ENCODE peak calls at places on chromosomes 2 and 18, in six cellular contexts. One of them, this sample, is unnamed.

GRCh38 chr18:62996552-62996951 is 281.2 kb downstream of the PHLPP1 start:
- DNase-seq in HepG2: no peak
- DNase-seq in heart left ventricle: no peak
- DNase-seq in endothelial cell of umbilical vein: no peak
- DNase-seq in colonic mucosa: no peak
- DNase-seq in adrenal gland: no peak
- DNase-seq in this sample: no peak

GRCh38 chr2:238379096-238379810 is 47.5 kb upstream of the ASB1 start:
- DNase-seq in colonic mucosa: no peak
- DNase-seq in adrenal gland: no peak
- DNase-seq in heart left ventricle: no peak
- DNase-seq in HepG2: no peak
- DNase-seq in endothelial cell of umbilical vein: peak; percentile 62
- DNase-seq in this sample: no peak

GRCh38 chr2:31606511-31606910 is 25.8 kb upstream of the SRD5A2 start:
- DNase-seq in endothelial cell of umbilical vein: no peak
- DNase-seq in HepG2: no peak
- DNase-seq in heart left ventricle: no peak
- DNase-seq in adrenal gland: no peak
- DNase-seq in colonic mucosa: no peak
- DNase-seq in this sample: no peak

GRCh38 chr2:88811238-88811637 is 119.8 kb downstream of the RPIA start:
- DNase-seq in adrenal gland: no peak
- DNase-seq in colonic mucosa: no peak
- DNase-seq in HepG2: no peak
- DNase-seq in endothelial cell of umbilical vein: no peak
- DNase-seq in heart left ventricle: no peak
- DNase-seq in this sample: no peak

GRCh38 chr18:61569176-61569892 is 236.1 kb downstream of the CDH20 start:
- DNase-seq in endothelial cell of umbilical vein: peak; percentile 59
- DNase-seq in HepG2: no peak
- DNase-seq in adrenal gland: peak; percentile 74
- DNase-seq in colonic mucosa: no peak
- DNase-seq in heart left ventricle: peak; percentile 52
- DNase-seq in this sample: peak; percentile 72

GRCh38 chr2:317501-318424 is 29.9 kb upstream of the ALKAL2 start:
- DNase-seq in endothelial cell of umbilical vein: no peak
- DNase-seq in colonic mucosa: no peak
- DNase-seq in heart left ventricle: no peak
- DNase-seq in HepG2: no peak
- DNase-seq in adrenal gland: no peak
- DNase-seq in this sample: no peak

GRCh38 chr18:69725855-69726508 is 221.7 kb downstream of the CD226 start:
- DNase-seq in HepG2: peak; percentile 23
- DNase-seq in endothelial cell of umbilical vein: no peak
- DNase-seq in adrenal gland: no peak
- DNase-seq in colonic mucosa: no peak
- DNase-seq in heart left ventricle: no peak
- DNase-seq in this sample: no peak

GRCh38 chr18:76482267-76482666 is 12.8 kb downstream of the ZNF516 start:
- DNase-seq in endothelial cell of umbilical vein: no peak
- DNase-seq in HepG2: no peak
- DNase-seq in adrenal gland: no peak
- DNase-seq in colonic mucosa: no peak
- DNase-seq in heart left ventricle: no peak
- DNase-seq in this sample: no peak

GRCh38 chr2:195820373-195820772 is 163.3 kb downstream of the SLC39A10 start:
- DNase-seq in endothelial cell of umbilical vein: peak; percentile 39
- DNase-seq in adrenal gland: no peak
- DNase-seq in colonic mucosa: no peak
- DNase-seq in heart left ventricle: no peak
- DNase-seq in HepG2: no peak
- DNase-seq in this sample: no peak

GRCh38 chr2:46644690-46645385 is 165.5 kb downstream of the TMEM247 start:
- DNase-seq in heart left ventricle: no peak
- DNase-seq in adrenal gland: no peak
- DNase-seq in HepG2: no peak
- DNase-seq in endothelial cell of umbilical vein: peak; percentile 51
- DNase-seq in colonic mucosa: no peak
- DNase-seq in this sample: no peak

GRCh38 chr2:62663920-62664319 is 41.6 kb upstream of the EHBP1 start:
- DNase-seq in HepG2: no peak
- DNase-seq in endothelial cell of umbilical vein: no peak
- DNase-seq in colonic mucosa: no peak
- DNase-seq in adrenal gland: no peak
- DNase-seq in heart left ventricle: no peak
- DNase-seq in this sample: no peak

GRCh38 chr18:37684590-37684989 is 119.0 kb upstream of the CELF4 start:
- DNase-seq in endothelial cell of umbilical vein: no peak
- DNase-seq in adrenal gland: no peak
- DNase-seq in HepG2: no peak
- DNase-seq in heart left ventricle: no peak
- DNase-seq in colonic mucosa: no peak
- DNase-seq in this sample: no peak

GRCh38 chr2:191051177-191051576 is 37.2 kb upstream of the STAT1 start:
- DNase-seq in heart left ventricle: no peak
- DNase-seq in endothelial cell of umbilical vein: no peak
- DNase-seq in colonic mucosa: no peak
- DNase-seq in HepG2: no peak
- DNase-seq in adrenal gland: no peak
- DNase-seq in this sample: no peak

GRCh38 chr18:5424903-5425302 is 118.9 kb downstream of the EPB41L3 start:
- DNase-seq in heart left ventricle: no peak
- DNase-seq in HepG2: peak; percentile 26
- DNase-seq in adrenal gland: no peak
- DNase-seq in endothelial cell of umbilical vein: peak; percentile 67
- DNase-seq in colonic mucosa: no peak
- DNase-seq in this sample: no peak

GRCh38 chr2:113760400-113760799 is 4.0 kb upstream of the SLC35F5 start:
- DNase-seq in endothelial cell of umbilical vein: peak; percentile 72
- DNase-seq in HepG2: no peak
- DNase-seq in colonic mucosa: no peak
- DNase-seq in adrenal gland: no peak
- DNase-seq in heart left ventricle: peak; percentile 22
- DNase-seq in this sample: no peak

GRCh38 chr2:234911271-234911670 is 40.5 kb upstream of the SH3BP4 start:
- DNase-seq in adrenal gland: peak; percentile 62
- DNase-seq in colonic mucosa: no peak
- DNase-seq in HepG2: no peak
- DNase-seq in heart left ventricle: no peak
- DNase-seq in endothelial cell of umbilical vein: no peak
- DNase-seq in this sample: no peak

GRCh38 chr2:121165038-121165542 is 119.9 kb downstream of the TFCP2L1 start:
- DNase-seq in HepG2: no peak
- DNase-seq in endothelial cell of umbilical vein: no peak
- DNase-seq in heart left ventricle: no peak
- DNase-seq in adrenal gland: no peak
- DNase-seq in colonic mucosa: no peak
- DNase-seq in this sample: no peak

GRCh38 chr2:202950592-202950991 is 38.5 kb downstream of the CARF start:
- DNase-seq in heart left ventricle: no peak
- DNase-seq in adrenal gland: no peak
- DNase-seq in endothelial cell of umbilical vein: no peak
- DNase-seq in HepG2: no peak
- DNase-seq in colonic mucosa: no peak
- DNase-seq in this sample: no peak

GRCh38 chr18:55781481-55781957 is 193.5 kb upstream of the TCF4 start:
- DNase-seq in HepG2: no peak
- DNase-seq in endothelial cell of umbilical vein: peak; percentile 90
- DNase-seq in colonic mucosa: no peak
- DNase-seq in heart left ventricle: peak; percentile 57
- DNase-seq in adrenal gland: peak; percentile 16
- DNase-seq in this sample: no peak

GRCh38 chr2:231323316-231323715 is 72.2 kb upstream of the B3GNT7 start:
- DNase-seq in colonic mucosa: no peak
- DNase-seq in HepG2: no peak
- DNase-seq in adrenal gland: no peak
- DNase-seq in endothelial cell of umbilical vein: no peak
- DNase-seq in heart left ventricle: no peak
- DNase-seq in this sample: no peak

GRCh38 chr18:22088029-22088428 is 81.4 kb upstream of the GATA6 start:
- DNase-seq in adrenal gland: peak; percentile 72
- DNase-seq in endothelial cell of umbilical vein: no peak
- DNase-seq in HepG2: no peak
- DNase-seq in heart left ventricle: peak; percentile 30
- DNase-seq in colonic mucosa: peak; percentile 86
- DNase-seq in this sample: no peak

GRCh38 chr2:76314621-76315020 is 603.9 kb upstream of the GCFC2 start:
- DNase-seq in HepG2: no peak
- DNase-seq in colonic mucosa: no peak
- DNase-seq in heart left ventricle: no peak
- DNase-seq in adrenal gland: no peak
- DNase-seq in endothelial cell of umbilical vein: no peak
- DNase-seq in this sample: no peak
- H3K9me3 ChIP-seq in HepG2: no peaks in the 10 kb centered on the region
- H3K9me3 ChIP-seq in colonic mucosa: no peaks in the 10 kb centered on the region
- H3K9me3 ChIP-seq in heart left ventricle: no peaks in the 10 kb centered on the region
- H3K9me3 ChIP-seq in adrenal gland: no peaks in the 10 kb centered on the region
- H3K9me3 ChIP-seq in endothelial cell of umbilical vein: peaks cover 2% of the 10 kb centered on the region
- H3K9me3 ChIP-seq in this sample: no peaks in the 10 kb centered on the region

GRCh38 chr2:43117521-43118143 is 108.8 kb downstream of the ZFP36L2 start:
- DNase-seq in heart left ventricle: no peak
- DNase-seq in adrenal gland: no peak
- DNase-seq in HepG2: no peak
- DNase-seq in colonic mucosa: no peak
- DNase-seq in endothelial cell of umbilical vein: no peak
- DNase-seq in this sample: no peak
- H3K9me3 ChIP-seq in heart left ventricle: peaks cover 8% of the 10 kb centered on the region
- H3K9me3 ChIP-seq in adrenal gland: peaks cover 9% of the 10 kb centered on the region
- H3K9me3 ChIP-seq in HepG2: peaks cover 9% of the 10 kb centered on the region
- H3K9me3 ChIP-seq in colonic mucosa: no peaks in the 10 kb centered on the region
- H3K9me3 ChIP-seq in endothelial cell of umbilical vein: no peaks in the 10 kb centered on the region
- H3K9me3 ChIP-seq in this sample: peaks cover 26% of the 10 kb centered on the region

DNA sequence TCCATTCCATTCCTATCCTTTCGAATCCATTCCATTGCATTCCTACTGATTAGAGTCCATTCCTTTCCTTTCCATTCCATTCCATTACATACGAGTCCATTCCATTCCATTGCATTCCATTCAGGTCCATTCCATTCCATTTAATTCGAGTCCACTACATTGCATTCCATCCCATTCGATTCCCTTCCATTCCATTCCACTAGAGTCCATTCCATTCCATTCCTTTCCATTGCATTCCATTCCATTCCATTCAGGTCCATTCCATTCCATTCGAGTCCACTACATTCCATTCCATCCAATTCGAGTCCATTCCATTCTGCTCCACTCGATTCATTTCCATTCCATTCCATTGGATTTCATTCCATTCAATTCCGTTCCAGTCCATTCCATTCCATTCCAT is 1133.6 kb downstream of the RPIA start:
- DNase-seq in HepG2: no peak
- DNase-seq in endothelial cell of umbilical vein: no peak
- DNase-seq in heart left ventricle: no peak
- DNase-seq in adrenal gland: no peak
- DNase-seq in colonic mucosa: no peak
- DNase-seq in this sample: no peak
- H3K9me3 ChIP-seq in HepG2: no peaks in the 10 kb centered on the region
- H3K9me3 ChIP-seq in endothelial cell of umbilical vein: peaks cover 52% of the 10 kb centered on the region
- H3K9me3 ChIP-seq in heart left ventricle: no peaks in the 10 kb centered on the region
- H3K9me3 ChIP-seq in adrenal gland: peaks cover 17% of the 10 kb centered on the region
- H3K9me3 ChIP-seq in colonic mucosa: peaks cover 22% of the 10 kb centered on the region
- H3K9me3 ChIP-seq in this sample: peaks cover 59% of the 10 kb centered on the region

GRCh38 chr2:214747992-214748391 is 61.5 kb downstream of the BARD1 start:
- DNase-seq in heart left ventricle: no peak
- DNase-seq in colonic mucosa: no peak
- DNase-seq in adrenal gland: no peak
- DNase-seq in HepG2: no peak
- DNase-seq in endothelial cell of umbilical vein: no peak
- DNase-seq in this sample: no peak
- H3K9me3 ChIP-seq in heart left ventricle: no peaks in the 10 kb centered on the region
- H3K9me3 ChIP-seq in colonic mucosa: no peaks in the 10 kb centered on the region
- H3K9me3 ChIP-seq in adrenal gland: no peaks in the 10 kb centered on the region
- H3K9me3 ChIP-seq in HepG2: no peaks in the 10 kb centered on the region
- H3K9me3 ChIP-seq in endothelial cell of umbilical vein: no peaks in the 10 kb centered on the region
- H3K9me3 ChIP-seq in this sample: no peaks in the 10 kb centered on the region

GRCh38 chr2:72118951-72119350 is 28.7 kb downstream of the CYP26B1 start:
- DNase-seq in colonic mucosa: peak; percentile 6
- DNase-seq in adrenal gland: no peak
- DNase-seq in heart left ventricle: no peak
- DNase-seq in HepG2: no peak
- DNase-seq in endothelial cell of umbilical vein: no peak
- DNase-seq in this sample: no peak
- H3K9me3 ChIP-seq in colonic mucosa: no peaks in the 10 kb centered on the region
- H3K9me3 ChIP-seq in adrenal gland: no peaks in the 10 kb centered on the region
- H3K9me3 ChIP-seq in heart left ventricle: peaks cover 7% of the 10 kb centered on the region
- H3K9me3 ChIP-seq in HepG2: no peaks in the 10 kb centered on the region
- H3K9me3 ChIP-seq in endothelial cell of umbilical vein: no peaks in the 10 kb centered on the region
- H3K9me3 ChIP-seq in this sample: no peaks in the 10 kb centered on the region

DNA sequence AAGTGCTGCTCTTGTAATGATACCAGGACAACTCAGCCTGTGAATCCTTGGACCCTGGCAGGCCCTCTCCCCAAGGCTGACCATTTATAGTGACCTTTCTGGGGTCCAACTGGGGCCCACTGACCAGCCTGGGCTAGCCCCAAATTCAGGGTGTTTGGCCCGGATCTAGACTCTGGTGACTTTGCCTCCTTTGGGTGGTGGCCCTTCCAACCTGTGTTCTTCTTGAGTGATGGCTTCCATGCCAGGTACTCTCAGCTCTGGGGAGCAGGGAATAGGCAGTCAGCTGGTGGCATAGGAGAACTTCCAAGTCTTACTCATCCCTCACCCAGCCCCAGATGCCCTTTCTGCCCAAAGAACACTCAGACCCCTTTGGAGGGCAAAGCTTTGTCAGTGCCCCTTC is 10.3 kb downstream of the MYO7B start:
- DNase-seq in heart left ventricle: no peak
- DNase-seq in colonic mucosa: no peak
- DNase-seq in HepG2: no peak
- DNase-seq in adrenal gland: no peak
- DNase-seq in endothelial cell of umbilical vein: no peak
- DNase-seq in this sample: no peak
- H3K9me3 ChIP-seq in heart left ventricle: no peaks in the 10 kb centered on the region
- H3K9me3 ChIP-seq in colonic mucosa: no peaks in the 10 kb centered on the region
- H3K9me3 ChIP-seq in HepG2: no peaks in the 10 kb centered on the region
- H3K9me3 ChIP-seq in adrenal gland: no peaks in the 10 kb centered on the region
- H3K9me3 ChIP-seq in endothelial cell of umbilical vein: no peaks in the 10 kb centered on the region
- H3K9me3 ChIP-seq in this sample: no peaks in the 10 kb centered on the region

GRCh38 chr18:38752430-38752829 is 1186.8 kb upstream of the CELF4 start:
- DNase-seq in colonic mucosa: no peak
- DNase-seq in HepG2: no peak
- DNase-seq in endothelial cell of umbilical vein: no peak
- DNase-seq in adrenal gland: no peak
- DNase-seq in heart left ventricle: no peak
- DNase-seq in this sample: no peak
- H3K9me3 ChIP-seq in colonic mucosa: no peaks in the 10 kb centered on the region
- H3K9me3 ChIP-seq in HepG2: no peaks in the 10 kb centered on the region
- H3K9me3 ChIP-seq in endothelial cell of umbilical vein: no peaks in the 10 kb centered on the region
- H3K9me3 ChIP-seq in adrenal gland: no peaks in the 10 kb centered on the region
- H3K9me3 ChIP-seq in heart left ventricle: no peaks in the 10 kb centered on the region
- H3K9me3 ChIP-seq in this sample: no peaks in the 10 kb centered on the region

This sample was measured in tibial artery.